ENCODE peak calls at places on chromosome 7, in six cellular contexts. V, P, O, B, W and I are unnamed samples.

GRCh38 chr7:106048621-106049020 is 63.5 kb downstream of the SYPL1 start:
- DNase-seq in B (no peak), O (no peak), V (no peak), P (no peak), W (no peak), I (no peak)

GRCh38 chr7:43071604-43072003 is 40.8 kb upstream of the HECW1 start:
- DNase-seq in W (peak; percentile 26), O (no peak), V (peak; percentile 91), P (peak; percentile 54), B (no peak), I (no peak)

GRCh38 chr7:151380199-151381082 is 29.4 kb downstream of the WDR86 start:
- DNase-seq in O (no peak), P (no peak), V (no peak), B (peak; percentile 14), W (no peak), I (no peak)

GRCh38 chr7:80374321-80374720 is 137.5 kb downstream of the GNAT3 start:
- DNase-seq in O (no peak), B (no peak), P (no peak), V (no peak), W (no peak), I (no peak)

GRCh38 chr7:127478040-127478386 is 85.5 kb upstream of the ZNF800 start:
- DNase-seq in W (no peak), V (no peak), B (no peak), O (no peak), P (no peak), I (no peak)

GRCh38 chr7:28623863-28624262 is 211.5 kb downstream of the CREB5 start:
- DNase-seq in O (no peak), W (no peak), V (no peak), P (no peak), B (no peak), I (no peak)

GRCh38 chr7:108245523-108246226 is 115.5 kb upstream of the LAMB4 start:
- DNase-seq in V (no peak), W (no peak), B (no peak), O (no peak), P (no peak), I (no peak)

GRCh38 chr7:115449689-115450088 is 527.8 kb downstream of the MDFIC start:
- DNase-seq in P (no peak), V (no peak), B (no peak), O (no peak), W (no peak), I (no peak)

GRCh38 chr7:134254311-134254710 is 62.4 kb downstream of the SLC35B4 start:
- DNase-seq in O (no peak), B (no peak), P (no peak), V (no peak), W (peak; percentile 29), I (no peak)

GRCh38 chr7:6398943-6399342 is 48.8 kb downstream of the DAGLB start:
- DNase-seq in B (no peak), O (no peak), W (no peak), V (no peak), P (no peak), I (no peak)

GRCh38 chr7:74581916-74582440 is 75.5 kb upstream of the GTF2I start:
- DNase-seq in B (no peak), V (no peak), P (no peak), W (no peak), O (no peak), I (no peak)

GRCh38 chr7:21361413-21362130 is 66.3 kb upstream of the SP4 start:
- DNase-seq in O (no peak), B (no peak), V (no peak), P (no peak), W (no peak), I (no peak)

GRCh38 chr7:130822642-130823041 is 88.6 kb upstream of the KLF14 start:
- DNase-seq in P (no peak), V (no peak), B (no peak), O (no peak), W (peak; percentile 53), I (no peak)

GRCh38 chr7:158821173-158822021 is 7.9 kb downstream of the ESYT2 start:
- DNase-seq in O (no peak), W (peak; percentile 68), V (no peak), B (no peak), P (no peak), I (no peak)

GRCh38 chr7:107891619-107892366 is 810 bp downstream of the DLD start:
- DNase-seq in O (no peak), B (no peak), W (peak; percentile 39), P (no peak), V (no peak), I (no peak)

GRCh38 chr7:23597908-23598224 is 684 bp downstream of the CCDC126 start:
- DNase-seq in P (peak; percentile 50), V (no peak), O (no peak), B (no peak), W (no peak), I (no peak)

GRCh38 chr7:27116962-27117686 is 13.4 kb downstream of the HOXA4 start:
- DNase-seq in W (no peak), P (no peak), O (no peak), V (no peak), B (peak; percentile 49), I (no peak)

GRCh38 chr7:25864943-25865633 is 286.9 kb upstream of the NFE2L3 start:
- DNase-seq in B (no peak), W (no peak), V (no peak), O (no peak), P (no peak), I (no peak)

GRCh38 chr7:43164757-43165156 is 52.3 kb downstream of the HECW1 start:
- DNase-seq in V (no peak), P (no peak), O (no peak), B (no peak), W (peak; percentile 91), I (peak; percentile 4)

GRCh38 chr7:25995893-25996529 is 156.0 kb upstream of the NFE2L3 start:
- DNase-seq in W (no peak), B (no peak), O (no peak), V (no peak), P (no peak), I (no peak)

GRCh38 chr7:31926991-31927584 is 143.1 kb downstream of the PDE1C start:
- DNase-seq in V (no peak), P (no peak), W (no peak), O (no peak), B (no peak), I (no peak)

GRCh38 chr7:121020652-121021051 is 32.1 kb downstream of the CPED1 start:
- DNase-seq in W (peak; percentile 69), P (no peak), B (no peak), O (no peak), V (no peak), I (peak; percentile 58)

GRCh38 chr7:129702761-129703338 is 91.3 kb downstream of the NRF1 start:
- DNase-seq in V (no peak), P (no peak), O (no peak), B (no peak), W (no peak), I (no peak)

GRCh38 chr7:44293561-44294324 is 31.7 kb downstream of the CAMK2B start:
- DNase-seq in P (peak; percentile 7), W (no peak), V (peak; percentile 31), B (peak; percentile 6), O (no peak), I (no peak)

GRCh38 chr7:108097703-108098102 is 32.5 kb downstream of the LAMB4 start:
- DNase-seq in W (no peak), P (no peak), B (no peak), V (no peak), O (no peak), I (no peak)

GRCh38 chr7:591856-592628 is 72.4 kb upstream of the PDGFA start:
- DNase-seq in B (no peak), P (no peak), V (no peak), O (no peak), W (no peak), I (no peak)